ENCODE peak calls at places on chromosomes 6 and 20, in four cellular contexts. One of them, this sample, is unnamed.
A peak's percentile ranks its signal among the peaks of the same experiment; 100 is the strongest.

GRCh38 chr20:23078994-23079364 is 7.1 kb downstream of the CD93 start:
- DNase-seq in central memory CD8-positive, alpha-beta T cell: no peak
- DNase-seq in spleen: no peak
- DNase-seq in AG08395: no peak
- DNase-seq in this sample: no peak

GRCh38 chr6:1766663-1767062 is 156.9 kb downstream of the FOXC1 start:
- DNase-seq in central memory CD8-positive, alpha-beta T cell: no peak
- DNase-seq in AG08395: no peak
- DNase-seq in spleen: no peak
- DNase-seq in this sample: no peak

GRCh38 chr20:64069614-64070243 is 6.7 kb downstream of the TCEA2 start:
- DNase-seq in spleen: peak; percentile 85
- DNase-seq in central memory CD8-positive, alpha-beta T cell: no peak
- DNase-seq in AG08395: peak; percentile 48
- DNase-seq in this sample: no peak

GRCh38 chr6:10582774-10583508 is 61.8 kb downstream of the GCNT2 start:
- DNase-seq in spleen: no peak
- DNase-seq in AG08395: no peak
- DNase-seq in central memory CD8-positive, alpha-beta T cell: no peak
- DNase-seq in this sample: peak; percentile 56

GRCh38 chr20:53606364-53606985 is 12.8 kb upstream of the ZNF217 start:
- DNase-seq in central memory CD8-positive, alpha-beta T cell: no peak
- DNase-seq in AG08395: peak; percentile 37
- DNase-seq in spleen: no peak
- DNase-seq in this sample: no peak

GRCh38 chr6:148112851-148113319 is 229.8 kb upstream of the SASH1 start:
- DNase-seq in AG08395: no peak
- DNase-seq in spleen: no peak
- DNase-seq in central memory CD8-positive, alpha-beta T cell: no peak
- DNase-seq in this sample: no peak

GRCh38 chr6:148457137-148457842 is 114.7 kb downstream of the SASH1 start:
- DNase-seq in AG08395: no peak
- DNase-seq in spleen: no peak
- DNase-seq in central memory CD8-positive, alpha-beta T cell: no peak
- DNase-seq in this sample: no peak

GRCh38 chr20:63096681-63097335 is 90.0 kb upstream of the BHLHE23 start:
- DNase-seq in central memory CD8-positive, alpha-beta T cell: no peak
- DNase-seq in AG08395: no peak
- DNase-seq in spleen: peak; percentile 58
- DNase-seq in this sample: no peak

GRCh38 chr6:33502486-33502885 is 48.1 kb downstream of the ZBTB9 start:
- DNase-seq in AG08395: no peak
- DNase-seq in spleen: no peak
- DNase-seq in central memory CD8-positive, alpha-beta T cell: no peak
- DNase-seq in this sample: no peak

GRCh38 chr20:24986436-24987015 is 6.0 kb downstream of the APMAP start:
- DNase-seq in spleen: no peak
- DNase-seq in AG08395: no peak
- DNase-seq in central memory CD8-positive, alpha-beta T cell: no peak
- DNase-seq in this sample: peak; percentile 29

GRCh38 chr20:38616457-38616856 is 14.8 kb downstream of the ARHGAP40 start:
- DNase-seq in central memory CD8-positive, alpha-beta T cell: no peak
- DNase-seq in spleen: no peak
- DNase-seq in AG08395: no peak
- DNase-seq in this sample: no peak

GRCh38 chr6:109922851-109923250 is 55.3 kb upstream of the GPR6 start:
- DNase-seq in central memory CD8-positive, alpha-beta T cell: no peak
- DNase-seq in spleen: no peak
- DNase-seq in AG08395: no peak
- DNase-seq in this sample: no peak

GRCh38 chr20:63636752-63637633 is 10.1 kb upstream of the GMEB2 start:
- DNase-seq in spleen: no peak
- DNase-seq in AG08395: peak; percentile 46
- DNase-seq in central memory CD8-positive, alpha-beta T cell: no peak
- DNase-seq in this sample: no peak